ENCODE peak calls at places on chromosomes 6 and 20, in four cellular contexts. One of them, this sample, is unnamed. For H3K4me1, the result is how much of the 10 kb centered on the place peaks cover.

GRCh38 chr6:13006578-13007300 is 290.2 kb downstream of the PHACTR1 start:
- DNase-seq in psoas muscle: no peak
- DNase-seq in CD8-positive, alpha-beta T cell: no peak
- DNase-seq in colonic mucosa: no peak
- DNase-seq in this sample: no peak

GRCh38 chr6:13303668-13304017 is 24.7 kb downstream of the TBC1D7 start:
- DNase-seq in colonic mucosa: peak
- DNase-seq in CD8-positive, alpha-beta T cell: no peak
- DNase-seq in psoas muscle: peak
- DNase-seq in this sample: peak

GRCh38 chr20:45828589-45828988 is 1.5 kb upstream of the TNNC2 start:
- DNase-seq in colonic mucosa: no peak
- DNase-seq in CD8-positive, alpha-beta T cell: no peak
- DNase-seq in psoas muscle: peak
- DNase-seq in this sample: no peak

GRCh38 chr20:3660262-3661059 is 2.7 kb downstream of the GFRA4 start:
- DNase-seq in CD8-positive, alpha-beta T cell: no peak
- DNase-seq in psoas muscle: peak
- DNase-seq in colonic mucosa: no peak
- DNase-seq in this sample: no peak

GRCh38 chr20:61608275-61609085 is 356.4 kb downstream of the CDH4 start:
- DNase-seq in colonic mucosa: no peak
- DNase-seq in CD8-positive, alpha-beta T cell: no peak
- DNase-seq in psoas muscle: no peak
- DNase-seq in this sample: no peak

GRCh38 chr6:90274481-90275030 is 22.1 kb downstream of the BACH2 start:
- DNase-seq in CD8-positive, alpha-beta T cell: peak
- DNase-seq in psoas muscle: no peak
- DNase-seq in colonic mucosa: peak
- DNase-seq in this sample: no peak

GRCh38 chr6:125668071-125668470 is 81.4 kb upstream of the HEY2 start:
- DNase-seq in psoas muscle: no peak
- DNase-seq in CD8-positive, alpha-beta T cell: no peak
- DNase-seq in colonic mucosa: no peak
- DNase-seq in this sample: no peak

GRCh38 chr20:59001068-59001448 is 6.0 kb downstream of the CTSZ start:
- DNase-seq in CD8-positive, alpha-beta T cell: no peak
- DNase-seq in psoas muscle: peak
- DNase-seq in colonic mucosa: no peak
- DNase-seq in this sample: no peak

GRCh38 chr6:447381-448165 is 56.0 kb downstream of the IRF4 start:
- DNase-seq in psoas muscle: no peak
- DNase-seq in colonic mucosa: no peak
- DNase-seq in CD8-positive, alpha-beta T cell: peak
- DNase-seq in this sample: no peak

GRCh38 chr6:34338811-34339210 is 53.7 kb downstream of the NUDT3 start:
- DNase-seq in CD8-positive, alpha-beta T cell: no peak
- DNase-seq in colonic mucosa: no peak
- DNase-seq in psoas muscle: no peak
- DNase-seq in this sample: no peak

GRCh38 chr6:34340394-34340793 is 52.1 kb downstream of the NUDT3 start:
- DNase-seq in CD8-positive, alpha-beta T cell: no peak
- DNase-seq in colonic mucosa: no peak
- DNase-seq in psoas muscle: no peak
- DNase-seq in this sample: no peak

GRCh38 chr6:34338377-34338776 is 54.1 kb downstream of the NUDT3 start:
- DNase-seq in colonic mucosa: no peak
- DNase-seq in CD8-positive, alpha-beta T cell: no peak
- DNase-seq in psoas muscle: no peak
- DNase-seq in this sample: no peak

GRCh38 chr6:34339971-34340370 is 52.5 kb downstream of the NUDT3 start:
- DNase-seq in colonic mucosa: no peak
- DNase-seq in psoas muscle: no peak
- DNase-seq in CD8-positive, alpha-beta T cell: no peak
- DNase-seq in this sample: no peak

GRCh38 chr6:34339432-34339831 is 53.0 kb downstream of the NUDT3 start:
- DNase-seq in CD8-positive, alpha-beta T cell: no peak
- DNase-seq in colonic mucosa: no peak
- DNase-seq in psoas muscle: no peak
- DNase-seq in this sample: no peak
- H3K4me1 ChIP-seq in CD8-positive, alpha-beta T cell: under half
- H3K4me1 ChIP-seq in colonic mucosa: under half
- H3K4me1 ChIP-seq in psoas muscle: half or more
- H3K4me1 ChIP-seq in this sample: under half

DNA sequence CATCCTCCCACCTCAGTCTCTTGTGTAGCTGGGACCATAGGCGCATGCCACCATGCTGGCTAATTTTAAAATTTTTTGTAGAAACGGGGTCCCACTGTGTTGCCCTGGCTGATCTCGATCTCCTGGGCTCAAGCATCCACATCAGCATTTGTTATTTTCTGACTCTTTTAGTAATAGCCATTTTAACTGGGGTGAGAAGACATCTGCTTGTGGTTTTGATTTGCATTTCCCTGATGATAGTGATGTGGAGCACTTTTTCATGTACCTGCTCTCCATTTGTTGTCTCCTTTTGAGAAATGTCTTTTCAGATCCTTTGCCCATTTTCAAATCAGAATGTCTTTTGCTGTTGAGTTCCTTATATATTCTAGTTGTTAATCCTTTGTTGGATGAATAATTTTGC is 22.2 kb upstream of the TULP4 start:
- DNase-seq in colonic mucosa: no peak
- DNase-seq in CD8-positive, alpha-beta T cell: no peak
- DNase-seq in psoas muscle: no peak
- DNase-seq in this sample: no peak
- H3K4me1 ChIP-seq in colonic mucosa: under half
- H3K4me1 ChIP-seq in CD8-positive, alpha-beta T cell: under half
- H3K4me1 ChIP-seq in psoas muscle: under half
- H3K4me1 ChIP-seq in this sample: under half

DNA sequence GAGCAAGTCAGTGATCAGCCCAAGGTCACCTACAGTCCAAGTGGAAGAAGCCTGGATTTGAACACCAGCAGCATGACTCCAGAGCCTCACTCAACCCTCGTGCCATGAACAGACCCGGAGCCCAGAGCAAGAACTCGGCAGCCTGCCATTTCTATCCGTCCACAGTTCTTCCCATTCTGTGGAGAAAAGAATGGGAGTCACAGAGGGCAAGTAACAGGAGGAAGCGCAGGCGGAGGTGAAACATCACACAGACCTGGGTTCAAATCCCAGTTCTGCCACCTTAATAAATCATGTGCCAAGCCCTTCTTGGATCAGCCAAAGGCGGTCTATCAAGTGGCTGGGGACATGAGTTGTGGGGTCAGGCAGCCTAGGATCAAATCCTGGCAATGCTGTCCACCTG is 4.3 kb downstream of the PREX1 start:
- DNase-seq in psoas muscle: no peak
- DNase-seq in colonic mucosa: no peak
- DNase-seq in CD8-positive, alpha-beta T cell: no peak
- DNase-seq in this sample: no peak
- H3K4me1 ChIP-seq in psoas muscle: under half
- H3K4me1 ChIP-seq in colonic mucosa: under half
- H3K4me1 ChIP-seq in CD8-positive, alpha-beta T cell: half or more
- H3K4me1 ChIP-seq in this sample: half or more

DNA sequence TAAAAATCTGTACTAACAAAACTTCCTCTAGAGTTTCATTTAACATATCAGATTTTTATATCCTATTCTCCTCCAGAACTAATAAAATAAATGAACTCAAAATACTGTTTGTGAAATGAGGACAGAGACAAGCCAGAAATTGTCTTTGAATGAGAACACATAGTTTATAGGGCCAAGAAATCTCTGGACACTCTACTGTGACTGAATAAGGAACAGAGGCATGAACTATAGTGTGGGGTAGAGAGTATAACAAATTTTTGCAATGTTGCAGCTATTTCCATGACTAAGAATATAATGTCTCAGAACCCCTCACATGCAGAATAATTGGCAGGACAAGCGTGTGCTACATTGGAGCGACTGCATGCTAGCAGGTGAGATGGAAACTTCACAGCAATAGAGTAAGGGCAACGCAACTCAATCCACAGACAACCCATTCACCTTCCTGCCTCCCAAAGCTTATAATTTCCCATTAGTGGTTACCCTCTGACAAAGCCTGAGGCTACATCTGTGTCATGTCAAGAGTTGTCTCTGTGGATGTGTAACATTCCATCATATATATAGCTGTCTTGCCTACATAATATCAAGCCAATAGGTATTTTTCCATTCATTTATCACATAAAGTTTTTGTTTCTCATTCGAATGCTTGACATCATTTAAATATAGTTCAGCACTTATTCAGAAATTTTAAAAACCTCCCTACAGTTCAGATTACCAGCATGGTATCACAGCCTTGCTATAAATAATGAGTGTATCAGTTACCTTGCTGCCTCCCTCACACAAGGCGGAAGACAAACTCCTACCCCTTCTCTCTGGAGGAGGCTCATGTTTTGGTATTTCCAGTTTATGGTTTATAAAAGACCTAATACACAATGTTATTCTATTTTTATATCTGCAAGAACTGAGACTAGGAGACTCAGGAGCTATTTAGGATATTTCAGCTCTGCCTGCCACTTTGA is 47.9 kb upstream of the ECHDC1 start:
- DNase-seq in colonic mucosa: no peak
- DNase-seq in CD8-positive, alpha-beta T cell: no peak
- DNase-seq in psoas muscle: no peak
- DNase-seq in this sample: no peak
- H3K4me1 ChIP-seq in colonic mucosa: under half
- H3K4me1 ChIP-seq in CD8-positive, alpha-beta T cell: under half
- H3K4me1 ChIP-seq in psoas muscle: under half
- H3K4me1 ChIP-seq in this sample: under half

DNA sequence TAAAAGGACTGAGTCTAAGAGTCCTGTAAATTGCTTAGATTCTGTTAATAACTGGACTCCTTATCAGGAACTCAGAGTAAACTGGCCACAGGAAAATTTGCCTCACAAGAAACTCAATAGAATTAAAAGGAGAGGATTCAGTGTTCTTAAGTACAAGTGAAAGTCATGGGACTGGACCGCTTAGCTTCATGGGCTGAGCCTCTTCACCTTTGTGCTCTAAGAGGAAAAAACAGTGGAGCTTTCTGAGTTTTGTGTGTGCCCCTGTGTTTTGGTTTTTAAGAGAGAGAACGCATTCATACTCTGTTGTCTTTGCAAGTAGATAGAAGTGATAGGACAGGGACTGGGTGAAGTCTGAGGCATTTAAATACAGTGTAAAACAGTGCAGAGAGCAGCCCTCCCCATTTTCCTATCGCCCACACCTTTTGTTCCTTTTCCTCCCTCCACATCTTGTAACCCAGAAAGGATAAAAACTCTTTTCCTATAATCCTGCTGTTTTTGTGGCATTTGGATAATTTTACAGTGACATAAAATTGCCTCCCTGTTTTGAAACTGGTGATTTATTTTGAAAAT is 49.6 kb downstream of the FOXO3 start:
- DNase-seq in psoas muscle: no peak
- DNase-seq in CD8-positive, alpha-beta T cell: no peak
- DNase-seq in colonic mucosa: no peak
- DNase-seq in this sample: no peak
- H3K4me1 ChIP-seq in psoas muscle: half or more
- H3K4me1 ChIP-seq in CD8-positive, alpha-beta T cell: under half
- H3K4me1 ChIP-seq in colonic mucosa: under half
- H3K4me1 ChIP-seq in this sample: half or more

GRCh38 chr20:49461894-49462293 is 20.6 kb downstream of the KCNB1 start:
- DNase-seq in CD8-positive, alpha-beta T cell: no peak
- DNase-seq in colonic mucosa: no peak
- DNase-seq in psoas muscle: no peak
- DNase-seq in this sample: no peak

GRCh38 chr20:49468412-49468811 is 14.1 kb downstream of the KCNB1 start:
- DNase-seq in colonic mucosa: no peak
- DNase-seq in CD8-positive, alpha-beta T cell: no peak
- DNase-seq in psoas muscle: no peak
- DNase-seq in this sample: no peak

GRCh38 chr20:49464556-49464955 is 17.9 kb downstream of the KCNB1 start:
- DNase-seq in colonic mucosa: no peak
- DNase-seq in CD8-positive, alpha-beta T cell: no peak
- DNase-seq in psoas muscle: no peak
- DNase-seq in this sample: no peak

GRCh38 chr20:49469060-49469459 is 13.4 kb downstream of the KCNB1 start:
- DNase-seq in colonic mucosa: no peak
- DNase-seq in psoas muscle: no peak
- DNase-seq in CD8-positive, alpha-beta T cell: no peak
- DNase-seq in this sample: no peak

DNA sequence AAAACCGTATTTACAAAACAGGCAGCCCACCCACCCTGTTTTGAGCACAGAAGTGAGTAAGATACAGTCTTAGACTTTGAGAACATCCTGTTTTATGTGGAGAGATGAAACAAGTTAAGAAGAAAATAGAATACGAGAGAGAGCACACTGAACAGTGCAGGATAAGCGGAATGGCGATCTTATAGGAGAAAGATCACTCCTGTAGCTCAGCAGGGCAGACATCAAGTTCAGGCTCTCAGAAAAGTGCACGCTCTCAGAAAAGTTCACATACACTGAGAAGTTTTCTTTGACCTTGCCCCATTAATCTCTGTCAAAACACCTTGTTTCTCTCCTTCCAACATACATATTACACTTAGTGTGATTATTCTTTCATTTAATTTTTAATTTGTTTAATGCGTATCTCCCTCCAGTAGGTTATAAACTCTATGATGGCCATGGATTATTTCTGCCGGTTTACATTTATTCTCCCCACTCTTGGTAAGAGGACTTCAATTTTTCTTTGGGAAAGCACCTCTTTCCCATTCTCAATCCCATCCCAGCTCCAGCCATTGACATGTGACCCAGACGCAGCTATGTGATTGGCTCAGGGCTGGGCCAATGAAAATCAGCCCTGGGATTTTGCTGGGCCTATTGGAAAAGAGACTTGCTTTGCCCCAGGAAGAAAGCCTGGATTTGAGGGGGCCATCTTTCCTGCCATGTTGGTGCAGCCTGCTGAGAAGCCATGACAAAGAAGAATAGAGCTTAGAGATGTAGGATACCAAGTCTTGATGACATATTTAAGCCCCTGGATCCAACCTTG is 16.2 kb downstream of the KCNB1 start:
- DNase-seq in CD8-positive, alpha-beta T cell: no peak
- DNase-seq in psoas muscle: no peak
- DNase-seq in colonic mucosa: no peak
- DNase-seq in this sample: no peak
- H3K4me1 ChIP-seq in CD8-positive, alpha-beta T cell: under half
- H3K4me1 ChIP-seq in psoas muscle: under half
- H3K4me1 ChIP-seq in colonic mucosa: under half
- H3K4me1 ChIP-seq in this sample: under half

DNA sequence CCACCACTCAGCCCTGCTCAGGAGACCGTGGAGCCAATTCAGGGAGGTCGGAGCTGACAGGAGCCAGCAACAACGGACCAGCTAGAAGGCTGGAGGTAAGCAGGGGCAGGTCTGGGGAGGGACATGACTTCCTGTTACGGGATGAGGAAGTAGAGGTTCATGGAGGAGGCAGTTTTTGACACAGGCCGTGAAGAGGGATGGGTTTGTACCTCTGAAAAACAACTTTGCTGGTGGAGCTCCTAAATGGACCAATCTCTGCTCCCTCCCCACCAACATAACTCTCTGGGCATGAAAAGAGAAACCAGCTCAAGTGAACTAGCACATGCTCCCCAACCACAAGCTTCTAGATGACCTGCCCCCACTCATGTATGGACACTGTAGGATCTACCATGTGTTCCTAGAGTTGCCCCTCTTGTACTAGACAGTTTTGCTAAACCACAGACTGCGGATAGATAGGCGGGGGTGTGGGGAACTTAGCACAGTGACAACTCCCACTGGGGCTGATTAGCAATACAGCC is 31.4 kb downstream of the RALGAPA2 start:
- DNase-seq in CD8-positive, alpha-beta T cell: no peak
- DNase-seq in psoas muscle: no peak
- DNase-seq in colonic mucosa: no peak
- DNase-seq in this sample: no peak
- H3K4me1 ChIP-seq in CD8-positive, alpha-beta T cell: under half
- H3K4me1 ChIP-seq in psoas muscle: half or more
- H3K4me1 ChIP-seq in colonic mucosa: under half
- H3K4me1 ChIP-seq in this sample: under half